ENCODE peak calls at places on chromosomes 1 and 21, in four cellular contexts. One of them, this sample, is unnamed.

GRCh38 chr21:39648879-39649278 is 36.1 kb downstream of the B3GALT5 start:
- DNase-seq in mesendoderm: no peak
- DNase-seq in H9: no peak
- DNase-seq in H1: no peak
- DNase-seq in this sample: no peak

GRCh38 chr1:218573871-218574270 is 228.7 kb downstream of the TGFB2 start:
- DNase-seq in mesendoderm: no peak
- DNase-seq in H9: no peak
- DNase-seq in H1: no peak
- DNase-seq in this sample: no peak

GRCh38 chr1:14687147-14687546 is 88.7 kb downstream of the KAZN start:
- DNase-seq in mesendoderm: no peak
- DNase-seq in H9: no peak
- DNase-seq in H1: no peak
- DNase-seq in this sample: no peak

GRCh38 chr1:48362901-48363300 is 109.1 kb downstream of the SPATA6 start:
- DNase-seq in mesendoderm: no peak
- DNase-seq in H9: no peak
- DNase-seq in H1: no peak
- DNase-seq in this sample: no peak

GRCh38 chr1:101004666-101005065 is 20.9 kb downstream of the DPH5 start:
- DNase-seq in mesendoderm: no peak
- DNase-seq in H9: no peak
- DNase-seq in H1: no peak
- DNase-seq in this sample: peak; percentile 64

GRCh38 chr1:65230741-65231439 is 78.5 kb upstream of the DNAJC6 start:
- DNase-seq in mesendoderm: no peak
- DNase-seq in H9: no peak
- DNase-seq in H1: no peak
- DNase-seq in this sample: no peak

GRCh38 chr1:202158810-202159533 is 1.4 kb downstream of the PTPN7 start:
- DNase-seq in mesendoderm: no peak
- DNase-seq in H9: no peak
- DNase-seq in H1: no peak
- DNase-seq in this sample: no peak

GRCh38 chr1:225870883-225871282 is 11.3 kb downstream of the TMEM63A start:
- DNase-seq in mesendoderm: no peak
- DNase-seq in H9: no peak
- DNase-seq in H1: no peak
- DNase-seq in this sample: no peak

GRCh38 chr1:204357551-204357950 is 2.2 kb downstream of the PLEKHA6 start:
- DNase-seq in mesendoderm: peak; percentile 51
- DNase-seq in H9: peak; percentile 57
- DNase-seq in H1: no peak
- DNase-seq in this sample: no peak

GRCh38 chr1:67889940-67890567 is 56.8 kb upstream of the GNG12 start:
- DNase-seq in mesendoderm: peak; percentile 82
- DNase-seq in H9: no peak
- DNase-seq in H1: no peak
- DNase-seq in this sample: peak; percentile 93

GRCh38 chr1:47738560-47739182 is 258.5 kb downstream of the TRABD2B start:
- DNase-seq in mesendoderm: peak; percentile 67
- DNase-seq in H9: peak; percentile 72
- DNase-seq in H1: no peak
- DNase-seq in this sample: peak; percentile 11

GRCh38 chr1:168093616-168094015 is 43.1 kb downstream of the GPR161 start:
- DNase-seq in mesendoderm: no peak
- DNase-seq in H9: no peak
- DNase-seq in H1: no peak
- DNase-seq in this sample: no peak

GRCh38 chr1:204503913-204504519 is 9.4 kb upstream of the PIK3C2B start:
- DNase-seq in mesendoderm: no peak
- DNase-seq in H9: no peak
- DNase-seq in H1: no peak
- DNase-seq in this sample: no peak

GRCh38 chr1:229466887-229467286 is 33.0 kb upstream of the ACTA1 start:
- DNase-seq in mesendoderm: no peak
- DNase-seq in H9: no peak
- DNase-seq in H1: no peak
- DNase-seq in this sample: no peak

GRCh38 chr1:38727629-38728175 is 131.9 kb downstream of the RRAGC start:
- DNase-seq in mesendoderm: no peak
- DNase-seq in H9: peak; percentile 36
- DNase-seq in H1: no peak
- DNase-seq in this sample: no peak

GRCh38 chr21:36949171-36950141 is 17.0 kb downstream of the HLCS start:
- DNase-seq in mesendoderm: peak; percentile 82
- DNase-seq in H9: no peak
- DNase-seq in H1: no peak
- DNase-seq in this sample: no peak

GRCh38 chr1:114756009-114756892 is 1.5 kb downstream of the CSDE1 start:
- DNase-seq in mesendoderm: no peak
- DNase-seq in H9: no peak
- DNase-seq in H1: no peak
- DNase-seq in this sample: peak; percentile 45

GRCh38 chr1:218403300-218403699 is 58.2 kb downstream of the TGFB2 start:
- DNase-seq in mesendoderm: no peak
- DNase-seq in H9: no peak
- DNase-seq in H1: no peak
- DNase-seq in this sample: no peak

GRCh38 chr1:228043281-228043845 is 36.6 kb downstream of the WNT3A start:
- DNase-seq in mesendoderm: no peak
- DNase-seq in H9: peak; percentile 7
- DNase-seq in H1: no peak
- DNase-seq in this sample: peak; percentile 29

GRCh38 chr1:204712718-204713430 is 27.3 kb upstream of the LRRN2 start:
- DNase-seq in mesendoderm: no peak
- DNase-seq in H9: no peak
- DNase-seq in H1: no peak
- DNase-seq in this sample: no peak

GRCh38 chr21:38843806-38844479 is 38.2 kb downstream of the ETS2 start:
- DNase-seq in mesendoderm: no peak
- DNase-seq in H9: no peak
- DNase-seq in H1: no peak
- DNase-seq in this sample: peak; percentile 86

GRCh38 chr1:2229032-2229920 is 1.2 kb downstream of the SKI start:
- DNase-seq in mesendoderm: peak; percentile 70
- DNase-seq in H9: no peak
- DNase-seq in H1: no peak
- DNase-seq in this sample: peak; percentile 69

GRCh38 chr1:25037174-25038074 is 107.3 kb upstream of the RUNX3 start:
- DNase-seq in mesendoderm: peak; percentile 76
- DNase-seq in H9: peak; percentile 69
- DNase-seq in H1: no peak
- DNase-seq in this sample: peak; percentile 13

GRCh38 chr1:163347106-163347505 is 25.4 kb downstream of the NUF2 start:
- DNase-seq in mesendoderm: no peak
- DNase-seq in H9: no peak
- DNase-seq in H1: no peak
- DNase-seq in this sample: no peak

GRCh38 chr1:27569506-27570382 is 34.2 kb downstream of the AHDC1 start:
- DNase-seq in mesendoderm: peak; percentile 44
- DNase-seq in H9: peak; percentile 57
- DNase-seq in H1: no peak
- DNase-seq in this sample: no peak

GRCh38 chr1:221562542-221563475 is 179.1 kb downstream of the DUSP10 start:
- DNase-seq in mesendoderm: no peak
- DNase-seq in H9: no peak
- DNase-seq in H1: no peak
- DNase-seq in this sample: no peak

GRCh38 chr1:206012086-206012859 is 9.1 kb upstream of the RAB7B start:
- DNase-seq in mesendoderm: no peak
- DNase-seq in H9: peak; percentile 65
- DNase-seq in H1: no peak
- DNase-seq in this sample: no peak

DNA sequence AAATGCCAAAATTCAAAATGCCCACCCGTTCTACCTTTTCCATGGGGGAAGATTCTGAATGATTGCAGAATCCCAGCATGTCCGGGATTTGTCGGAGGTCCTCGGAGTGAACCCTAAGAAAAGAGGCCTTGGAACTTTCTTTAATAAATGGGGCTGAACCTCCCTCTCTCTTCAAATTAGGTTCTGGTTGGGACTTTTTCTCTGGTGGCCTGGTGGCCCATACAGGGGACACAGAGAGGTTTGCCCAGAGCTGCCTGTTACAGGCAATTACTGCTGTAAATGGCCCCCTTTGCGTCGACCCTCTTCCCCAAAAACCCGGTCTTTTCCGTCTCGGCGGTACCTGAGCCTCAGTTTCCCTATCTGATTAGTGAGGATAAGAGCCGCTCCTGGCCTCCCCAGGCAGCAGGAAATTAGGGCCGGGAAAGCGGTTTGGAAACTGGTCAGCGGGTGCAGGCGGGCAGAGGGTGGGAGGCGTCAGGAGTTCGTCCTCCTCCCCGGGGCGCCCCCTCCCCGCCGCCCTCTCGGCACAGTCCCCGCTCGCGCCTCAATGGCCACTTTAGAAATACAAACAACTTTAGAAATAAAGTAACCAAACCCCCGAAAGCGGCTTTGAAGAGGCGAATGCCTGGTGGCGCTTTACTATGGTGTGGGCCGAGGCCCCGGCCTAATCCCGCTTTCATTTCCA is 15.6 kb downstream of the PAX7 start:
- DNase-seq in mesendoderm: no peak
- DNase-seq in H9: no peak
- DNase-seq in H1: no peak
- DNase-seq in this sample: no peak
- H3K56ac ChIP-seq in mesendoderm: no peak overlapping the region
- H3K56ac ChIP-seq in H9: no peak overlapping the region
- H3K56ac ChIP-seq in H1: no peak overlapping the region
- H3K56ac ChIP-seq in this sample: no peak overlapping the region

GRCh38 chr1:19882111-19883071 is at the start of gene OTUD3:
- DNase-seq in mesendoderm: peak; percentile 98
- DNase-seq in H9: peak; percentile 97
- DNase-seq in H1: peak; percentile 89
- DNase-seq in this sample: peak; percentile 97

GRCh38 chr1:19877821-19878636 is 4.2 kb upstream of the OTUD3 start:
- DNase-seq in mesendoderm: peak; percentile 40
- DNase-seq in H9: no peak
- DNase-seq in H1: no peak
- DNase-seq in this sample: no peak

GRCh38 chr1:19877351-19877750 is 4.8 kb upstream of the OTUD3 start:
- DNase-seq in mesendoderm: no peak
- DNase-seq in H9: no peak
- DNase-seq in H1: no peak
- DNase-seq in this sample: no peak

GRCh38 chr1:19878637-19878985 is 3.6 kb upstream of the OTUD3 start:
- DNase-seq in mesendoderm: no peak
- DNase-seq in H9: no peak
- DNase-seq in H1: no peak
- DNase-seq in this sample: no peak

DNA sequence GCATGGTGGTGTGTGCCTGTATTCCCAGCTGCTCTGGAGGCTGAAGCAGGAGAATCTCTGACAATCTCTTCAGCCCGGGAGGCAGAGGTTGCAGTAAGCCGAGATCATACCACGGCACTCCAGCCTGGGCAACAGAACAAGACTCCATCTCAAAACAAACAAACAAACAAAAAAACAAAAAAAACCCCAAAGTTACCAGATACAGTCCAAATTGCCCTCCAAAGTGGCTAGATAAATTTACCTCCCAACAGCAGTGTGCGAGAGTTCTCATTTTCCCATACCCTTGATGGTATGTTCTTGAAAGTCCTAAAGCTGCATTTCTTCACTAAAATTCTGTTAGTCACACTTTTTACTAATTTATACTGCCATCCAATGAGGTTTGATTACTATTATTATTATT is 3.0 kb upstream of the OTUD3 start:
- DNase-seq in mesendoderm: no peak
- DNase-seq in H9: no peak
- DNase-seq in H1: no peak
- DNase-seq in this sample: no peak
- H3K56ac ChIP-seq in mesendoderm: no peak overlapping the region
- H3K56ac ChIP-seq in H9: no peak overlapping the region
- H3K56ac ChIP-seq in H1: no peak overlapping the region
- H3K56ac ChIP-seq in this sample: no peak overlapping the region

GRCh38 chr1:170857955-170858354 is 77.4 kb upstream of the MROH9 start:
- DNase-seq in mesendoderm: no peak
- DNase-seq in H9: no peak
- DNase-seq in H1: no peak
- DNase-seq in this sample: no peak

GRCh38 chr1:170856455-170856854 is 78.9 kb upstream of the MROH9 start:
- DNase-seq in mesendoderm: peak; percentile 1
- DNase-seq in H9: no peak
- DNase-seq in H1: no peak
- DNase-seq in this sample: no peak

GRCh38 chr1:170853867-170854266 is 81.5 kb upstream of the MROH9 start:
- DNase-seq in mesendoderm: no peak
- DNase-seq in H9: no peak
- DNase-seq in H1: no peak
- DNase-seq in this sample: no peak

GRCh38 chr1:170854677-170855076 is 80.7 kb upstream of the MROH9 start:
- DNase-seq in mesendoderm: peak; percentile 1
- DNase-seq in H9: no peak
- DNase-seq in H1: no peak
- DNase-seq in this sample: no peak

GRCh38 chr1:170853302-170853701 is 82.0 kb upstream of the MROH9 start:
- DNase-seq in mesendoderm: no peak
- DNase-seq in H9: no peak
- DNase-seq in H1: no peak
- DNase-seq in this sample: no peak
- H3K56ac ChIP-seq in mesendoderm: no peak overlapping the region
- H3K56ac ChIP-seq in H9: no peak overlapping the region
- H3K56ac ChIP-seq in H1: no peak overlapping the region
- H3K56ac ChIP-seq in this sample: no peak overlapping the region

DNA sequence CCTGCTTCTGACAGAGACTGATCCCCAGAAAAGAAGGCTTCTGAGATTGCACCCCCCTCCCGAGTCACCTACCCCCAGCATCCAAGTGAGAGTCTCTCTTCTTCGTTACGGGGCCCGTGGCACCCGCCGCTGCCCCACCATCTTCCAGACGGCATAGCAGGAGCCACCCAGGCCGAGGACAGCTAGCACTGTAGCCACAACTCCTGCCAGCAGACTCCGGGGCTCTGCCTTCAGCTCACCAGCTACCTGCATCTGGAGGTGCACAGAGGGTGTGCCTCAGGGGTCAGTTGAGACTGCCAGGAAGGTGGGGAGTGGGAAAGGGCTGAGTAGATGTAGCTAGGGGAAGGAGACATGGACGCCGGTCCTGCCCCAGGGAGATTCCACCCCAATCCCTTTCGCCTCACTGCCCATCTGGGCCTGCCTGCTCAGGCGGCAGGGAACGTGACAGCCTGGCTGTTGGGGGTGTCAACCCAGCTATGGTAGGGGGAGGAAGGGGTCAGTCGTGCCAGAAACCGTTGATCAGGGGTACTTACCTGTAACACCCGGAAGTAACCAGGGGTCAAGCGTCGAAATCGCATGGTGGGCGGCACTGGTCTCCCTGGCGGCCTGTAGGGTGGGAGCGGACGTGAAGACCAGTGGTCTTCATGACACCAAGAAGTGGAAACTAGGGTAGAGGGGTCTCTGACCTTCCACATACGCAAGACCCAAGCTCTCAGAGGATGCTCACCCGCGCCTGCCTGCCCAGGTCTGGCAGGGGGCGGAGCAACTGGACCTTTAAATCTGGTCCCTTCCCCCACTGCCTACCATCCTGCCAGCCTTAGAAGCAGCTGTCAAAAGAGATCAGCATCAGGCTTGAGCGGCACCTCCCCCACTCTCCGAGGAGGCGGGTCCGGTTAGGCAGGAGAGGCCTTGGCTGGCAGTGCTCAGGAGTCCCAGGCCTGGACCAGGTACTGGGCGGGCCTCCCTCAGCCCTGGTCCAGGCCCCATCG is at the start of gene ZNF593OS:
- DNase-seq in mesendoderm: no peak
- DNase-seq in H9: no peak
- DNase-seq in H1: no peak
- DNase-seq in this sample: no peak
- H3K56ac ChIP-seq in mesendoderm: peak within 1 kb of the TSS; percentile 15
- H3K56ac ChIP-seq in H9: no peak within 1 kb of the TSS
- H3K56ac ChIP-seq in H1: no peak within 1 kb of the TSS
- H3K56ac ChIP-seq in this sample: no peak within 1 kb of the TSS

This sample was measured in IMR-90.